ENCODE peak calls at places on chromosome 11, in ten cellular contexts. Q is WERI-Rb-1, L is ovary, F is cardiac fibroblast, W is Calu3, J is psoas muscle, D is lower lobe of right lung, N is endothelial cell, O is retinal pigment epithelial cell, E is left ventricle myocardium inferior. Y is an unnamed sample.

GRCh38 chr11:112652786-112653390 is 308.3 kb upstream of the NCAM1 start:
- DNase-seq in Q (no peak), L (no peak), F (peak; percentile 36), W (no peak), J (no peak), D (no peak), N (no peak), O (no peak), E (no peak), Y (no peak)

GRCh38 chr11:23727821-23728220 is 769.0 kb upstream of the LUZP2 start:
- DNase-seq in Q (no peak), L (no peak), F (peak; percentile 30), W (peak; percentile 19), J (no peak), D (no peak), N (no peak), O (peak; percentile 77), E (no peak), Y (no peak)

GRCh38 chr11:108559340-108559739 is 34.2 kb downstream of the EXPH5 start:
- DNase-seq in Q (no peak), L (no peak), F (peak; percentile 69), W (no peak), J (no peak), D (no peak), N (no peak), O (no peak), E (no peak), Y (no peak)

GRCh38 chr11:72309074-72309598 is 65.2 kb upstream of the PHOX2A start:
- DNase-seq in Q (no peak), L (no peak), F (no peak), W (no peak), J (no peak), D (no peak), N (no peak), O (no peak), E (no peak), Y (no peak)

GRCh38 chr11:75465701-75466531 is 32.9 kb upstream of the KLHL35 start:
- DNase-seq in Q (peak; percentile 41), L (no peak), F (no peak), W (no peak), J (no peak), D (peak; percentile 43), N (peak; percentile 63), O (peak; percentile 99), E (no peak), Y (no peak)

GRCh38 chr11:11849127-11849746 is 7.5 kb downstream of the USP47 start:
- DNase-seq in Q (peak; percentile 62), L (peak; percentile 40), F (peak; percentile 81), W (peak; percentile 77), J (peak; percentile 22), D (peak; percentile 53), N (peak; percentile 59), O (no peak), E (peak; percentile 34), Y (peak; percentile 78)

GRCh38 chr11:57427692-57428082 is 766 bp upstream of the SLC43A3 start:
- DNase-seq in Q (no peak), L (peak; percentile 90), F (peak; percentile 84), W (no peak), J (peak; percentile 74), D (no peak), N (no peak), O (no peak), E (peak; percentile 69), Y (no peak)

GRCh38 chr11:28529540-28530410 is 421.6 kb downstream of the METTL15 start:
- DNase-seq in Q (peak; percentile 14), L (no peak), F (peak; percentile 88), W (peak; percentile 22), J (no peak), D (no peak), N (peak; percentile 15), O (peak; percentile 27), E (no peak), Y (no peak)

GRCh38 chr11:64996710-64997380 is at the start of gene BATF2:
- DNase-seq in Q (peak; percentile 90), L (peak; percentile 71), F (peak; percentile 66), W (peak; percentile 84), J (peak; percentile 75), D (peak; percentile 89), N (peak; percentile 59), O (no peak), E (peak; percentile 70), Y (peak; percentile 25)

GRCh38 chr11:110249066-110249465 is 47.3 kb downstream of the RDX start:
- DNase-seq in Q (no peak), L (no peak), F (peak; percentile 26), W (no peak), J (no peak), D (no peak), N (no peak), O (no peak), E (no peak), Y (no peak)

GRCh38 chr11:66907751-66908173 is 50.4 kb downstream of the PC start:
- DNase-seq in Q (no peak), L (no peak), F (no peak), W (no peak), J (no peak), D (no peak), N (no peak), O (no peak), E (no peak), Y (no peak)

GRCh38 chr11:45036010-45036409 is 85.3 kb upstream of the TP53I11 start:
- DNase-seq in Q (no peak), L (no peak), F (no peak), W (no peak), J (no peak), D (no peak), N (no peak), O (no peak), E (no peak), Y (no peak)

GRCh38 chr11:134341805-134342571 is 10.2 kb downstream of the GLB1L2 start:
- DNase-seq in Q (no peak), L (no peak), F (no peak), W (no peak), J (no peak), D (no peak), N (no peak), O (no peak), E (no peak), Y (no peak)

DNA sequence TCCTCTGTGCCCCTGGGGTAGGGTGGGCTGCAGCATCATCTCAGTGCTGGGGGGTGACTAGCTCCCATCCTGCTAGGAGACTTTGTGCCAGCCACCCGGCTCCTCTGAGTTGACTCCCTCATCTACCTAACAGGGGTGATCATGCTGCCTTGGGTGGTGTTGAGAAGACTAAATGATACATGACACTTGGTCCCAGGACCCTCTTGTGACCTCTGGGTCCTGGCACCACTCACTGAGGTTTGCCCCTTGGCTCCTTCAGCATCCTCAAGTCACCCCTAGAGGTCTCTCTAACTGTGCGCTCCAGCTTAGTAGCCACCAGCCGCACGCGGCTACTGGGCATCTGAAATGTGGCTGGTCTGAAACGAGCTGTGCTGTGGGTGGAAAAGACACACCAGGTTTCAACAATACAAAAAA is 72.1 kb downstream of the LRRC32 start:
- DNase-seq in Q (peak; percentile 58), L (peak; percentile 33), F (peak; percentile 73), W (no peak), J (no peak), D (no peak), N (peak; percentile 50), O (no peak), E (no peak), Y (peak; percentile 65)
- TF ChIP-seq CTCF in Q (peak; percentile 79), L (no peak), F (peak; percentile 64), W (no peak), J (peak; percentile 37), D (peak; percentile 33), N (peak; percentile 25), O (peak; percentile 68), E (peak; percentile 71), Y (peak; percentile 56)

DNA sequence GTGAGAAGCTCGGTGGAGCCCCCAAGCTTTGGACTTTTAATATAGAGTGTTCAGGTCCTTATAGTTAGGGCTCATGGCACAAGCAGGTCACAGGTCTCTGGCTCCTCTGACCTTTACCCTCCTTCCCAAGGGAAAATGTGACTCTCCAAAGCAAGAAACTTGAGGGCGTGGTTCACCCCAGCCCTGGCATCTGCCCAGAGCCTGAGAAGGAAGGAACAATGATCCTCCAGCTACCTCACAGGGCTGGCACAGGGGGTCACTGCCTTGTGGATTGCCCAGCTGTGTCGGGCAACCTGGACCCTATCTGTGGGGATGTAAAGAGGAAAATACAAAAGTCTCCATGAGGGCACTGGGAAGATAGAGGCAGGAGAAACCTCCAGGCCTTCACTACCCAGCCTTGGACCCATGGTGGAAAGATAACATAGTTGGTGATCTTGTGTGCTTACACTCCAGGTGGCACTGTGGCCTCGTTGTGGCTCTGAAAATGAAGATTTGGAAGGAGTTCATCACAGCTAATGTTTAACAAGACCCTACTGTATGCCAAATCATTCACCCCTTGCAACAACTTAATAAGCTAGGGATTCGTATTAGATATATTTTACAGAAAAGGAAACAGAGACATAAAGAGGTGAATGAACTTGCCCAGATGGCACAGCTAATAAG is 3.8 kb upstream of the ZNF195 start:
- DNase-seq in Q (no peak), L (no peak), F (no peak), W (no peak), J (no peak), D (no peak), N (no peak), O (no peak), E (no peak), Y (no peak)
- TF ChIP-seq CTCF in Q (no peak), L (no peak), F (no peak), W (no peak), J (no peak), D (no peak), N (no peak), O (no peak), E (no peak), Y (no peak)

DNA sequence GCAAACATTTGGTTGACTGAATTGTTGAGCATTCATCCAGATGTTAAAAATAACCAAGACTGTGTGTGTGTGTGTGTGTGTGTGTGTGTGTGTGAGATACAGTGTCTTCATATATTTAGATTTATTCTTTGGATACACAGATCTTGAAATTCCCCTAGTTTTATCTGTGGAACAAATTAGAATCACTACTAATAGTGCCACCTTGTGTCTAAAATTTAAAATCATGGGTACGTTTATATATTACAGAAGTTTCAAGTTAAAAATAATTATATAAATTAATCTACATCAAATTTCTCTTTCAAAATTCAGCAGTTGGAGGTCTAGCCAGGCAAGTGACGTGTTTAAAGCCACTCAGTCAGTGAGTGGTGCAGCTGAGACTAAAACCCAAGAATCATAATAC is 1566.2 kb upstream of the TENM4 start:
- DNase-seq in Q (no peak), L (no peak), F (peak; percentile 56), W (no peak), J (no peak), D (no peak), N (no peak), O (no peak), E (no peak), Y (no peak)
- TF ChIP-seq CTCF in Q (no peak), L (no peak), F (no peak), W (no peak), J (no peak), D (no peak), N (no peak), O (peak; percentile 23), E (no peak), Y (no peak)

DNA sequence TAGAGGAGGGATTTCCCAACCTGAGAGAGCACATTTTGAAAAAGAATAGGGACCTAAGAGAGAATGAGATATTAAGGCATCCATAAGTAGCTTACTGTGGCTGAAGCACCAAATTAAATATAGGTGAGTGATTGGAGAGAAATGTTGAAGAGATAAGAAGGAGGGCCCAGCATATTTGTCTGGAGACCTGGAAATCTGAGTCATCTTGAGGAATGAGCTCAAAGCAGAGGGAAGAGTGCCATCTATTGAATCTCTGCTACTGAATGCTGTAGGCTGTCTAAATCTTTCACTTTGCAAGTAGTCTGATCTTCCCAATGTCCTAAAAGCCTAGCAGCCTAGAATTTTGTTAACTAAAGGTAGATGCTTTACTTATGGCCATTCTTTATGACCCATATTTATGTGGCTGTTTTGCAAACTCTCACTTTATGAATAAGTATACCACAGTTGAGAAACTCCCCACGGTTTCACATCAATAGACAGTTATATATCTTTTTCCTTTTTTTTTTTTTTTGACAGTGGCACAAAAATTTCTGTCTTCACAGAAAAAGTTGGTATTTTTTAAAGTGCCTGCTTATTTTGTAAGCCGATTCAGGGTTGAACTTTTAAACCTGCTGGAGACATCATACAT is 2093.5 kb downstream of the LRRC4C start:
- DNase-seq in Q (peak; percentile 10), L (no peak), F (peak; percentile 30), W (no peak), J (no peak), D (no peak), N (no peak), O (no peak), E (no peak), Y (no peak)
- TF ChIP-seq CTCF in Q (peak; percentile 63), L (no peak), F (no peak), W (no peak), J (no peak), D (no peak), N (no peak), O (peak; percentile 15), E (peak; percentile 14), Y (no peak)

Y was measured in activated CD8-positive, alpha-beta T cell treated with anti-CD3 and anti-CD28 coated beads for 36 hours.